ENCODE peak calls at places on chromosomes 16 and 17, in ten cellular contexts. A is NCI-H1105; Y is GM23248; C is caudate nucleus; M is nucleus accumbens; R is K562; F is anterior cingulate cortex; W is activated T-helper 1 cell treated with anti-CD3 and anti-CD28 coated beads, Interleukin-12 subunit alpha, Interleukin-12 subunit beta, Interleukin-2, Interleukin-4 antibody, amounts not matched to agents 30 ng/mL and 10 ng/mL and 1 ng/mL, durations not matched to agents 14 hours and 24 hours and 36 hours; K is PC-3; E is SW480. V is an unnamed sample.

GRCh38 chr16:11977206-11978041 is 890 bp downstream of the SNX29 start:
- DNase-seq in A (no peak), Y (peak), C (no peak), M (no peak), R (peak), F (no peak), W (no peak), K (peak), E (no peak), V (no peak)

GRCh38 chr17:42675984-42676423 is 790 bp downstream of the PLEKHH3 start:
- DNase-seq in A (no peak), Y (peak), C (no peak), M (no peak), R (peak), F (no peak), W (no peak), K (peak), E (peak), V (peak)

GRCh38 chr16:30395992-30396560 is 856 bp downstream of the ZNF48 start:
- DNase-seq in A (no peak), Y (no peak), C (no peak), M (no peak), R (peak), F (no peak), W (no peak), K (no peak), E (no peak), V (peak)

GRCh38 chr17:45775576-45776011 is 8.5 kb upstream of the CRHR1 start:
- DNase-seq in A (peak), Y (no peak), C (no peak), M (no peak), R (no peak), F (no peak), W (no peak), K (peak), E (no peak), V (peak)

GRCh38 chr16:84499638-84500037 is 4.8 kb downstream of the MEAK7 start:
- DNase-seq in A (no peak), Y (no peak), C (no peak), M (no peak), R (no peak), F (no peak), W (no peak), K (no peak), E (no peak), V (no peak)

GRCh38 chr17:14038206-14038605 is 31.1 kb upstream of the COX10 start:
- DNase-seq in A (no peak), Y (peak), C (no peak), M (no peak), R (no peak), F (no peak), W (no peak), K (no peak), E (no peak), V (no peak)

GRCh38 chr17:74369665-74370490 is 2.6 kb downstream of the GPR142 start:
- DNase-seq in A (no peak), Y (no peak), C (no peak), M (no peak), R (no peak), F (no peak), W (no peak), K (no peak), E (no peak), V (no peak)

GRCh38 chr16:49484454-49484853 is 110.8 kb downstream of the C16orf78 start:
- DNase-seq in A (no peak), Y (peak), C (no peak), M (no peak), R (peak), F (no peak), W (no peak), K (no peak), E (no peak), V (no peak)

GRCh38 chr17:29549169-29549935 is 17.5 kb downstream of the ABHD15 start:
- DNase-seq in A (no peak), Y (no peak), C (no peak), M (no peak), R (no peak), F (no peak), W (no peak), K (no peak), E (no peak), V (peak)

GRCh38 chr17:46943511-46944393 is 20.8 kb downstream of the GOSR2 start:
- DNase-seq in A (no peak), Y (peak), C (no peak), M (no peak), R (peak), F (no peak), W (no peak), K (peak), E (peak), V (no peak)

GRCh38 chr17:41811549-41812175 is at the start of gene P3H4:
- DNase-seq in A (peak), Y (peak), C (no peak), M (no peak), R (peak), F (peak), W (peak), K (peak), E (peak), V (peak)

GRCh38 chr17:6027342-6028024 is 42.7 kb upstream of the WSCD1 start:
- DNase-seq in A (no peak), Y (no peak), C (no peak), M (no peak), R (no peak), F (no peak), W (no peak), K (no peak), E (no peak), V (no peak)